ENCODE peak calls at places on chromosomes 1 and 21, in eight cellular contexts. K is SW480, V is pancreas, B is anterior cingulate cortex, P is NCI-H460, U is left kidney, W is stomach, N is body of pancreas. G is an unnamed sample.
A peak's percentile ranks its signal among the peaks of the same experiment; 100 is the strongest.

GRCh38 chr1:171794085-171794484 is 12.6 kb downstream of the METTL13 start:
- DNase-seq in N (no peak), U (no peak), K (peak; percentile 73), W (no peak), P (no peak), B (no peak), V (no peak), G (no peak)

GRCh38 chr1:7536891-7537591 is 234.1 kb upstream of the VAMP3 start:
- DNase-seq in K (no peak), W (no peak), N (no peak), U (peak; percentile 97), B (no peak), P (no peak), V (peak; percentile 43), G (peak; percentile 23)

GRCh38 chr1:153572569-153573015 is 6.9 kb upstream of the S100A2 start:
- DNase-seq in K (peak; percentile 86), B (peak; percentile 40), V (peak; percentile 92), P (peak; percentile 88), N (peak; percentile 93), U (peak; percentile 85), W (peak; percentile 91), G (peak; percentile 81)

GRCh38 chr1:29236993-29237905 is 927 bp downstream of the PTPRU start:
- DNase-seq in B (no peak), W (peak; percentile 44), P (peak; percentile 17), U (peak; percentile 84), V (peak; percentile 82), K (peak; percentile 33), N (peak; percentile 54), G (peak; percentile 51)

GRCh38 chr1:86788300-86789206 is 84.2 kb downstream of the SH3GLB1 start:
- DNase-seq in N (peak; percentile 37), U (no peak), K (peak; percentile 74), V (no peak), W (no peak), P (no peak), B (no peak), G (no peak)

GRCh38 chr1:55143686-55144085 is 71.5 kb downstream of the USP24 start:
- DNase-seq in P (no peak), B (no peak), N (peak; percentile 18), V (no peak), W (no peak), K (peak; percentile 39), U (peak; percentile 36), G (peak; percentile 91)

GRCh38 chr1:94920061-94920460 is 6.8 kb downstream of the CNN3 start:
- DNase-seq in V (no peak), P (no peak), K (no peak), N (no peak), W (no peak), U (no peak), B (no peak), G (no peak)

GRCh38 chr21:45544449-45545235 is 2.4 kb upstream of the SLC19A1 start:
- DNase-seq in K (no peak), V (peak; percentile 35), U (no peak), N (peak; percentile 1), P (no peak), B (no peak), W (peak; percentile 19), G (no peak)

GRCh38 chr1:30818568-30819243 is 61.1 kb upstream of the LAPTM5 start:
- DNase-seq in P (no peak), W (no peak), N (no peak), K (no peak), V (no peak), B (no peak), U (no peak), G (peak; percentile 68)

GRCh38 chr21:27423906-27424595 is 457.2 kb upstream of the ADAMTS5 start:
- DNase-seq in K (no peak), P (no peak), N (no peak), W (no peak), U (no peak), B (no peak), V (no peak), G (peak; percentile 96)

GRCh38 chr21:29504751-29505321 is 206.1 kb downstream of the BACH1 start:
- DNase-seq in V (no peak), P (no peak), N (no peak), K (peak; percentile 4), B (no peak), W (no peak), U (no peak), G (peak; percentile 27)